ENCODE peak calls at places on chromosomes 4 and X, in four cellular contexts. G is NCI-H748 treated with DMSO at 0.1 percent for 48 hours, H is HEK293T, T is NCI-H1694 treated with DMSO at 0.1 percent for 48 hours. O is an unnamed sample.

GRCh38 chrX:135982860-135983259 is 2.4 kb upstream of the SLC9A6 start:
- DNase-seq in G (no peak), H (no peak), T (no peak), O (no peak)

GRCh38 chr4:117284736-117285135 is 199.4 kb upstream of the TRAM1L1 start:
- DNase-seq in G (no peak), H (no peak), T (no peak), O (no peak)

GRCh38 chrX:35919536-35920309 is at the start of gene CFAP47:
- DNase-seq in G (peak), H (peak), T (no peak), O (no peak)

GRCh38 chr4:95289028-95289634 is 259.6 kb downstream of the UNC5C start:
- DNase-seq in G (no peak), H (no peak), T (no peak), O (no peak)

GRCh38 chrX:2498781-2499302 is 1.9 kb downstream of the DHRSX start:
- DNase-seq in G (no peak), H (no peak), T (no peak), O (no peak)

GRCh38 chr4:86633854-86634253 is 39.7 kb downstream of the PTPN13 start:
- DNase-seq in G (no peak), H (no peak), T (no peak), O (no peak)

GRCh38 chr4:47913858-47914218 is 545 bp downstream of the NFXL1 start:
- DNase-seq in G (peak), H (peak), T (no peak), O (peak)

GRCh38 chr4:56206258-56206657 is 181.0 kb downstream of the AASDH start:
- DNase-seq in G (no peak), H (no peak), T (no peak), O (no peak)

GRCh38 chrX:46375831-46376230 is 169.4 kb downstream of the ZNF674 start:
- DNase-seq in G (no peak), H (no peak), T (no peak), O (no peak)